ENCODE peak calls at places on chromosomes 16 and 17, in eight cellular contexts. J is HCT116, N is uterus, P is testis, R is GM06990, F is neural progenitor cell, Q is hepatocyte, I is transverse colon. B is an unnamed sample. For H3K36me3, the result is how much of the 10 kb centered on the place peaks cover.

GRCh38 chr16:8173111-8173644 is 417.1 kb downstream of the TMEM114 start:
- DNase-seq in R (no peak), N (peak), J (peak), Q (peak), I (peak), F (peak), P (peak), B (peak)

GRCh38 chr17:66904760-66905637 is 59.5 kb upstream of the CACNG4 start:
- DNase-seq in J (no peak), P (peak), N (peak), R (no peak), F (no peak), I (no peak), Q (peak), B (no peak)

GRCh38 chr17:47850692-47851573 is at the start of gene SP6:
- DNase-seq in R (no peak), N (peak), I (peak), P (peak), F (peak), Q (peak), J (peak), B (peak)

GRCh38 chr16:66193543-66194229 is 172.8 kb upstream of the CDH5 start:
- DNase-seq in J (no peak), N (no peak), Q (no peak), R (no peak), I (no peak), P (no peak), F (no peak), B (no peak)

GRCh38 chr17:82959242-82959930 is 119.6 kb upstream of the ZNF750 start:
- DNase-seq in N (no peak), F (no peak), P (peak), R (no peak), I (no peak), J (no peak), Q (no peak), B (no peak)

GRCh38 chr17:81941484-81942166 is 4.5 kb upstream of the PYCR1 start:
- DNase-seq in R (no peak), P (no peak), N (no peak), Q (no peak), F (peak), J (no peak), I (no peak), B (no peak)

GRCh38 chr16:21685034-21685455 is 21.3 kb downstream of the OTOA start:
- DNase-seq in F (peak), J (no peak), P (no peak), I (no peak), N (no peak), R (no peak), Q (peak), B (no peak)

GRCh38 chr17:41417576-41418015 is 6.8 kb downstream of the KRT37 start:
- DNase-seq in J (no peak), F (peak), P (no peak), I (no peak), Q (peak), R (no peak), N (no peak), B (no peak)

GRCh38 chr17:63700528-63701441 is 860 bp upstream of the LIMD2 start:
- DNase-seq in R (peak), I (peak), P (peak), J (no peak), N (peak), Q (peak), F (peak), B (peak)

GRCh38 chr17:4945176-4945943 is 3.0 kb downstream of the PFN1 start:
- DNase-seq in R (peak), P (peak), Q (peak), F (no peak), N (peak), I (peak), J (peak), B (peak)
- H3K4me3 ChIP-seq in R (peak), P (no peak), Q (no peak), F (no peak), N (no peak), I (peak), J (peak), B (peak)

DNA sequence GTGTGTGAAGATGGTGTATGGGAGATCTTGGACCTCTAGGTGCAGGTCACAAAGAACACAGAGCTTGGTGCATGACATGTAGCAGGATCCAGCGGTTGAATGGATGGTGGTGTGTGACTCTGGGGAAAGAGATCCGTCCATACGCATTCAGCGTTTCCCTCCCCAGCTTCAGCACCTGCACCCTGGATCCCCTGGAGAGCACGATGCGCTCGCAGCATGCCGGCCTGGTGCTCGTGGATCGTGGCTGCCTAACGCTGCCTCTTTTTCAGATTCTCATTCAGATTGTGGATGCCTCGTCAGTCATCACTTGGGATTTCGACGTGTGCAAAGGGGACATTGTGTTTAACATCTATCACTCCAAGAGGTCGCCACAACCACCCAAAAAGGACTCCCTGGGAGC is 70.9 kb downstream of the SEC14L1 start:
- DNase-seq in P (no peak), R (no peak), F (no peak), N (no peak), I (no peak), Q (no peak), J (no peak), B (no peak)
- H3K36me3 ChIP-seq in P (under half), R (half or more), F (under half), N (under half), I (half or more), Q (under half), J (under half), B (half or more)

DNA sequence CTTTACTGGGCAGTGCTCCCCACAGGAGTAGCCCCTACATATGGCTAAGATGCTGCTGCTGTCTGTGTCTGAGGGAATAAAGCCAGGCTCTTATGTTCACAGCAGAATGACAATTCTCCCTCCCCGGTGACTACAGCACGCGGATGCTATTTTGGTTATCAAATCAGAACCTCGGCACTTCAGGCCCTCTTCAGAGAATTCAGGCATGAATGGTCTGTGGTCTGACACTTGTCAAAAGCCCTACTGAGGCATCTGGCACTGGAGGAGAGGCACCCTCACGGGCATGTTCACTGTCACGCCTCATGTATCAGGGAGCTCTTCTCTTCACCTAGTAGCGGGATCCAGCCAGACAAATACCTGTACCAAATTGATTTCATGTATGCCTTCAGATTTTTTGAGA is 30.4 kb downstream of the KIAA0513 start:
- DNase-seq in Q (no peak), I (no peak), J (no peak), N (no peak), P (no peak), F (no peak), R (no peak), B (no peak)
- H3K4me3 ChIP-seq in Q (no peak), I (no peak), J (no peak), N (no peak), P (no peak), F (no peak), R (no peak), B (no peak)

GRCh38 chr17:7909080-7909479 is 7.0 kb downstream of the RNF227 start:
- DNase-seq in N (no peak), Q (no peak), P (no peak), J (no peak), F (no peak), I (no peak), R (no peak), B (no peak)
- H3K36me3 ChIP-seq in N (under half), Q (under half), P (under half), J (under half), F (under half), I (under half), R (half or more), B (half or more)

GRCh38 chr17:75400326-75400939 is 5.0 kb downstream of the GRB2 start:
- DNase-seq in N (no peak), P (no peak), J (no peak), F (no peak), R (no peak), Q (no peak), I (no peak), B (no peak)
- H3K4me3 ChIP-seq in N (no peak), P (no peak), J (no peak), F (no peak), R (no peak), Q (no peak), I (no peak), B (no peak)

GRCh38 chr17:28723159-28723835 is 2.7 kb downstream of the TLCD1 start:
- DNase-seq in Q (no peak), J (no peak), I (no peak), P (no peak), F (no peak), R (no peak), N (no peak), B (no peak)
- H3K36me3 ChIP-seq in Q (under half), J (under half), I (under half), P (under half), F (under half), R (under half), N (under half), B (under half)

DNA sequence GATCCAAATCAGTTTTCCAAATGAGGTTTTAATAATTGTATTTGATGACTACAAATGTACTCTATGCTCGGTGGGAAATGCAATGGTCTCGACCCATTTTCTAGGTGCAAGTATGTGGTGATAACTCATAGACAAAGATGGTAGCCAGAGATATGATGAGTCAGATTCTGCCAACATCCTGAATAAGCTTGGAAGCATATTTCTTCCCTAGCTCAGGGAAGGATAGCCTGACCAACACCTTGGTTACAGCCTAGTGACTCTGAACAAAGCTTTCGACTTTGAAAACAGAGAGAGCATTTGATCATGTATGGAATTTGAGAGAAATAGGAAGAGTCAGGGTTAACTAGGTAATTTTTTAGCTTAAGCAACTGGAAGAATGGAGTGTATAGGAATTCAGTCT is 128.3 kb upstream of the MYOCD start:
- DNase-seq in R (no peak), P (no peak), Q (no peak), F (no peak), I (no peak), N (no peak), J (no peak), B (no peak)
- H3K4me3 ChIP-seq in R (no peak), P (no peak), Q (no peak), F (no peak), I (no peak), N (no peak), J (no peak), B (no peak)

DNA sequence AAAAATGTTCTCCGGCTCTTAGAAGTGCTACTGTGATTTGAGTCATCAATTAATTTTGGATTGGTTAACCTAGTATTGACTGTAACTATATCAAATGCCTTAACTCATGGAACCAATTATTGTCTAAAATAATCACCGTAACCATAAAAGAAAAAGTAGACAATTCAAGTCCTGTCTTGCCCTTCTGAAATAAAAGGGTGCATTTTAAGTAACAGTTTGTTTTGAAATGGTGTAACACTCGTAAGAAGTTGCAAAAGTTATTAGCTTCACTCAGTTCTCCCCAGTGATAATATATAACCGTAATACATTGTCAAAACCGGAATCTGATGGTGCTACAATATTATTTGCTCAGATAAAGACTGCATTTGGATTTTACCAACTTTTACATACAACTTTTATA is 413.3 kb upstream of the MON1B start:
- DNase-seq in I (no peak), J (no peak), R (no peak), Q (no peak), P (no peak), N (no peak), F (no peak), B (no peak)
- H3K36me3 ChIP-seq in I (under half), J (under half), R (under half), Q (under half), P (under half), N (under half), F (under half), B (under half)